ENCODE peak calls at places on chromosome 1, in eight cellular contexts. H, T, M, Y, L, O, N and G are unnamed samples.

GRCh38 chr1:154272999-154273563 is 652 bp downstream of the HAX1 start:
- DNase-seq in Y (no peak), H (no peak), M (no peak), N (no peak), T (no peak), O (no peak), L (no peak), G (no peak)

GRCh38 chr1:64934115-64934880 is 32.1 kb downstream of the JAK1 start:
- DNase-seq in L (no peak), Y (no peak), O (no peak), H (no peak), N (no peak), T (peak), M (peak), G (no peak)

GRCh38 chr1:115302390-115302961 is 35.6 kb downstream of the NGF start:
- DNase-seq in O (no peak), T (peak), L (no peak), M (peak), H (no peak), N (no peak), Y (peak), G (peak)

GRCh38 chr1:27402349-27402754 is 9.9 kb downstream of the GPR3 start:
- DNase-seq in T (no peak), O (no peak), L (no peak), M (peak), H (no peak), Y (no peak), N (peak), G (peak)

GRCh38 chr1:209355415-209355814 is 228.1 kb upstream of the CAMK1G start:
- DNase-seq in N (no peak), L (no peak), H (no peak), Y (no peak), M (no peak), O (no peak), T (no peak), G (no peak)

GRCh38 chr1:24735619-24736375 is 9.4 kb upstream of the CLIC4 start:
- DNase-seq in O (no peak), M (peak), H (no peak), T (no peak), L (no peak), Y (no peak), N (peak), G (peak)

GRCh38 chr1:10969267-10969970 is 43.0 kb upstream of the TARDBP start:
- DNase-seq in T (no peak), O (no peak), Y (no peak), N (no peak), H (no peak), M (no peak), L (no peak), G (peak)

GRCh38 chr1:64515427-64515826 is 45.5 kb downstream of the CACHD1 start:
- DNase-seq in M (peak), H (no peak), O (no peak), N (no peak), T (no peak), Y (no peak), L (no peak), G (no peak)

GRCh38 chr1:57353589-57353988 is 70.3 kb downstream of the DAB1 start:
- DNase-seq in L (no peak), N (no peak), Y (no peak), H (no peak), M (no peak), T (no peak), O (no peak), G (no peak)

GRCh38 chr1:210263963-210264362 is 31.4 kb downstream of the SERTAD4 start:
- DNase-seq in N (no peak), M (no peak), Y (no peak), O (no peak), H (no peak), T (no peak), L (no peak), G (no peak)

GRCh38 chr1:180157576-180158057 is 2.9 kb downstream of the QSOX1 start:
- DNase-seq in M (no peak), Y (no peak), O (no peak), H (no peak), N (no peak), T (no peak), L (no peak), G (no peak)

GRCh38 chr1:77438239-77438913 is 156.6 kb downstream of the AK5 start:
- DNase-seq in L (no peak), Y (no peak), T (peak), H (no peak), N (peak), O (no peak), M (peak), G (no peak)

GRCh38 chr1:27007909-27008582 is 4.6 kb downstream of the TENT5B start:
- DNase-seq in N (no peak), T (no peak), L (no peak), M (no peak), O (no peak), H (no peak), Y (no peak), G (peak)

GRCh38 chr1:218772575-218772974 is 401.1 kb upstream of the LYPLAL1 start:
- DNase-seq in H (no peak), N (no peak), T (no peak), Y (no peak), O (no peak), M (peak), L (no peak), G (no peak)

GRCh38 chr1:235954306-235955283 is 87.9 kb upstream of the LYST start:
- DNase-seq in L (peak), T (no peak), N (peak), Y (no peak), M (no peak), O (peak), H (peak), G (no peak)

GRCh38 chr1:50329332-50329932 is 93.8 kb downstream of the DMRTA2 start:
- DNase-seq in N (no peak), L (no peak), O (no peak), T (no peak), M (no peak), H (no peak), Y (no peak), G (peak)

GRCh38 chr1:7292033-7292681 is 478.9 kb upstream of the VAMP3 start:
- DNase-seq in O (no peak), Y (no peak), H (no peak), L (no peak), N (no peak), M (no peak), T (no peak), G (no peak)

GRCh38 chr1:184373155-184373554 is 13.7 kb upstream of the C1orf21 start:
- DNase-seq in H (no peak), N (no peak), Y (no peak), O (no peak), L (no peak), M (no peak), T (no peak), G (no peak)

GRCh38 chr1:220804202-220804586 is 17.5 kb downstream of the MTARC1 start:
- DNase-seq in H (no peak), M (no peak), O (no peak), L (no peak), T (no peak), N (no peak), Y (no peak), G (no peak)

GRCh38 chr1:193662030-193662429 is 475.6 kb upstream of the B3GALT2 start:
- DNase-seq in Y (no peak), N (no peak), L (no peak), M (peak), T (no peak), H (no peak), O (no peak), G (no peak)

GRCh38 chr1:198929961-198930599 is 291.2 kb downstream of the PTPRC start:
- DNase-seq in M (peak), N (peak), H (no peak), O (no peak), T (no peak), L (no peak), Y (no peak), G (no peak)

GRCh38 chr1:38482080-38482826 is 377.3 kb downstream of the RRAGC start:
- DNase-seq in T (no peak), H (no peak), Y (no peak), M (no peak), L (no peak), O (no peak), N (no peak), G (no peak)